ENCODE peak calls at places on chromosomes 3 and 15, in six cellular contexts. D is right cardiac atrium; J is CD4-positive, alpha-beta T cell; V is upper lobe of right lung; U is small intestine; F is esophagus squamous epithelium. I is an unnamed sample.

GRCh38 chr3:41418961-41419691 is 219.8 kb downstream of the CTNNB1 start:
- DNase-seq in D (no peak), J (no peak), V (no peak), U (no peak), F (no peak), I (no peak)

GRCh38 chr15:33310481-33311311 is at the start of gene RYR3:
- DNase-seq in D (peak), J (no peak), V (no peak), U (no peak), F (no peak), I (no peak)

GRCh38 chr15:74121040-74121439 is 9.3 kb upstream of the ISLR2 start:
- DNase-seq in D (no peak), J (no peak), V (no peak), U (no peak), F (no peak), I (no peak)

GRCh38 chr3:125280966-125281365 is 68.4 kb upstream of the SLC12A8 start:
- DNase-seq in D (no peak), J (no peak), V (no peak), U (peak), F (no peak), I (no peak)

GRCh38 chr3:195123196-195123805 is 147.7 kb downstream of the XXYLT1 start:
- DNase-seq in D (no peak), J (no peak), V (no peak), U (no peak), F (no peak), I (no peak)

GRCh38 chr15:42919308-42919707 is 1.3 kb downstream of the TTBK2 start:
- DNase-seq in D (no peak), J (no peak), V (no peak), U (no peak), F (no peak), I (no peak)

GRCh38 chr15:101244039-101244781 is 7.6 kb downstream of the CHSY1 start:
- DNase-seq in D (no peak), J (no peak), V (no peak), U (no peak), F (no peak), I (no peak)

GRCh38 chr15:75989045-75989444 is 23.2 kb downstream of the NRG4 start:
- DNase-seq in D (no peak), J (no peak), V (no peak), U (no peak), F (no peak), I (no peak)

GRCh38 chr3:149572796-149573414 is 84.9 kb downstream of the WWTR1 start:
- DNase-seq in D (no peak), J (no peak), V (no peak), U (no peak), F (no peak), I (no peak)

GRCh38 chr3:191455257-191455952 is 5.6 kb upstream of the PYDC2 start:
- DNase-seq in D (no peak), J (no peak), V (no peak), U (no peak), F (no peak), I (no peak)

GRCh38 chr15:89101302-89102191 is 13.3 kb downstream of the ABHD2 start:
- DNase-seq in D (peak), J (no peak), V (peak), U (no peak), F (no peak), I (peak)

GRCh38 chr3:132033471-132033870 is 1.3 kb downstream of the CPNE4 start:
- DNase-seq in D (no peak), J (no peak), V (no peak), U (no peak), F (no peak), I (no peak)

GRCh38 chr3:128555098-128555825 is 62.3 kb upstream of the GATA2 start:
- DNase-seq in D (peak), J (no peak), V (peak), U (no peak), F (no peak), I (no peak)

GRCh38 chr3:48695113-48695753 is 9.5 kb upstream of the NCKIPSD start:
- DNase-seq in D (peak), J (no peak), V (peak), U (no peak), F (no peak), I (peak)

GRCh38 chr3:122938756-122939425 is 88.7 kb downstream of the SEMA5B start:
- DNase-seq in D (peak), J (no peak), V (no peak), U (peak), F (no peak), I (no peak)

GRCh38 chr3:180417241-180417640 is 184.7 kb upstream of the TTC14 start:
- DNase-seq in D (no peak), J (no peak), V (no peak), U (no peak), F (no peak), I (no peak)

GRCh38 chr3:102078864-102079808 is 229.8 kb downstream of the NFKBIZ start:
- DNase-seq in D (no peak), J (peak), V (peak), U (peak), F (no peak), I (no peak)

GRCh38 chr3:127690823-127691452 is 18.2 kb downstream of the ABTB1 start:
- DNase-seq in D (peak), J (no peak), V (peak), U (peak), F (no peak), I (no peak)

GRCh38 chr15:70342554-70343548 is 245.1 kb upstream of the TLE3 start:
- DNase-seq in D (no peak), J (no peak), V (peak), U (no peak), F (no peak), I (peak)

GRCh38 chr3:78519281-78519680 is 1248.5 kb downstream of the ROBO1 start:
- DNase-seq in D (no peak), J (no peak), V (no peak), U (no peak), F (no peak), I (no peak)

GRCh38 chr3:113255100-113255853 is 43.9 kb downstream of the BOC start:
- DNase-seq in D (no peak), J (no peak), V (no peak), U (no peak), F (no peak), I (no peak)

GRCh38 chr15:92807971-92808571 is 92.1 kb upstream of the CHD2 start:
- DNase-seq in D (no peak), J (no peak), V (no peak), U (peak), F (no peak), I (no peak)

GRCh38 chr3:188051801-188052228 is 102.1 kb upstream of the LPP start:
- DNase-seq in D (peak), J (no peak), V (no peak), U (no peak), F (no peak), I (peak)

GRCh38 chr3:189143321-189143720 is 28.4 kb upstream of the TPRG1 start:
- DNase-seq in D (no peak), J (no peak), V (no peak), U (no peak), F (no peak), I (no peak)

GRCh38 chr15:98729446-98730042 is 81.2 kb downstream of the IGF1R start:
- DNase-seq in D (no peak), J (no peak), V (no peak), U (no peak), F (no peak), I (no peak)

GRCh38 chr3:29141197-29141911 is 139.5 kb upstream of the RBMS3 start:
- DNase-seq in D (no peak), J (no peak), V (no peak), U (no peak), F (no peak), I (no peak)

GRCh38 chr15:94791516-94791915 is 560.2 kb downstream of the MCTP2 start:
- DNase-seq in D (no peak), J (no peak), V (no peak), U (no peak), F (no peak), I (no peak)

GRCh38 chr3:50658416-50658815 is 16.3 kb upstream of the DOCK3 start:
- DNase-seq in D (no peak), J (no peak), V (peak), U (no peak), F (no peak), I (peak)

GRCh38 chr3:167716920-167717319 is 17.8 kb downstream of the PDCD10 start:
- DNase-seq in D (no peak), J (no peak), V (no peak), U (peak), F (no peak), I (no peak)

GRCh38 chr3:15331606-15332404 is 581 bp downstream of the SH3BP5 start:
- DNase-seq in D (peak), J (peak), V (peak), U (peak), F (no peak), I (peak)

GRCh38 chr3:184005981-184006507 is 11.6 kb downstream of the ABCC5 start:
- DNase-seq in D (peak), J (peak), V (peak), U (peak), F (no peak), I (no peak)

GRCh38 chr3:123388050-123388449 is 60.8 kb downstream of the ADCY5 start:
- DNase-seq in D (no peak), J (no peak), V (no peak), U (no peak), F (no peak), I (no peak)

GRCh38 chr15:38758001-38758400 is 193.4 kb upstream of the RASGRP1 start:
- DNase-seq in D (no peak), J (no peak), V (no peak), U (no peak), F (no peak), I (no peak)

GRCh38 chr3:30688776-30689175 is 82.4 kb downstream of the TGFBR2 start:
- DNase-seq in D (no peak), J (no peak), V (no peak), U (no peak), F (no peak), I (no peak)

GRCh38 chr3:30690199-30690598 is 83.8 kb downstream of the TGFBR2 start:
- DNase-seq in D (no peak), J (no peak), V (no peak), U (no peak), F (no peak), I (no peak)

GRCh38 chr3:30687930-30688570 is 81.6 kb downstream of the TGFBR2 start:
- DNase-seq in D (no peak), J (no peak), V (no peak), U (no peak), F (no peak), I (no peak)

GRCh38 chr3:30691249-30691880 is 85.0 kb downstream of the TGFBR2 start:
- DNase-seq in D (no peak), J (no peak), V (no peak), U (no peak), F (no peak), I (no peak)

GRCh38 chr3:30689202-30689641 is 82.8 kb downstream of the TGFBR2 start:
- DNase-seq in D (peak), J (no peak), V (no peak), U (peak), F (no peak), I (no peak)
- H3K27ac ChIP-seq in D (peak), J (peak), V (peak), U (peak), F (peak), I (peak)

GRCh38 chr15:82709421-82710207 is at the start of gene AP3B2:
- DNase-seq in D (peak), J (peak), V (peak), U (peak), F (no peak), I (no peak)
- H3K27ac ChIP-seq in D (no peak), J (no peak), V (no peak), U (no peak), F (peak), I (no peak)

DNA sequence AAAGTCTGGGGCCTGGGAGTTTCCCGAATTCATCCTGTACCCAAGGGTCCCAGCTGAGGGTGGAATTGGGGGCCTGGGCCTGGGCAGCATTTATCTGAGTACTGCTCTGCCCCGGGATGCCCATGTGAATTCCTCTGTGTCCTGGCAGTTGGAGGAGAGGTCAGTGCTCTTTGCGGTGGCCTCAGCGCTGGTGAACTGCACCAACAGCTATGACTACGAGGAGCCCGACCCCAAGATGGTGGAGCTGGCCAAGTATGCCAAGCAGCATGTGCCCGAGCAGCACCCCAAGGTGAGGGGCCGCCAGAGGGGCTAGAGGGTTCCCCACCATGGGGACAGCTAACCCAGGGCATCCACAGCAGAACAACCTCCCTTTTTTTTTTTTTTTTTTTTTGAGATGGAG is 6.2 kb upstream of the RCCD1 start:
- DNase-seq in D (no peak), J (no peak), V (no peak), U (no peak), F (no peak), I (no peak)
- H3K27ac ChIP-seq in D (no peak), J (no peak), V (no peak), U (no peak), F (no peak), I (no peak)

GRCh38 chr15:62506217-62506805 is 341.2 kb upstream of the C2CD4B start:
- DNase-seq in D (no peak), J (no peak), V (no peak), U (no peak), F (no peak), I (no peak)

GRCh38 chr15:62502451-62502850 is 337.4 kb upstream of the C2CD4B start:
- DNase-seq in D (no peak), J (no peak), V (no peak), U (no peak), F (no peak), I (no peak)

GRCh38 chr15:62505761-62506160 is 340.7 kb upstream of the C2CD4B start:
- DNase-seq in D (no peak), J (no peak), V (no peak), U (no peak), F (no peak), I (no peak)

GRCh38 chr15:62500325-62500724 is 335.2 kb upstream of the C2CD4B start:
- DNase-seq in D (no peak), J (no peak), V (no peak), U (no peak), F (no peak), I (no peak)

DNA sequence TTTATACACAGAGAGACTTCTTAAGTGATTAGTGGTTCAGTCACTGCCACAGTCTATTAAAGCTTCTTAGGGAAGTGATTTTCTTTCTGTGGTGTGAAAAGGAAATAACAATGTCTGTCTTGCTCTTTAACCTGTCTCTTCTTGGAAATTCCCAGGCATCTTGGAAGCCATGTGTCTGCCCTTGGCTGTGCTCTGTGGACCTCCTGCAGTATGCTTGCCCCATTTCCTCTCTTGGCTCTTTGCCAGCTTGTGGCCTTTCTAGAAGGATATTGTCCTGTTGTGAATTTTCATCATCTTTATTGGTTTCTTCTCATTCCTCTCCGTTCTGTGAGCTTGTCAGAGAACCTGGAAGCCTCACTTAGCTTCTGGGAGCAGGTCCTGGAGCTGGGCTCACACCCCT is 338.4 kb upstream of the C2CD4B start:
- DNase-seq in D (no peak), J (no peak), V (no peak), U (no peak), F (no peak), I (no peak)
- H3K27ac ChIP-seq in D (no peak), J (no peak), V (no peak), U (no peak), F (no peak), I (no peak)

GRCh38 chr3:186469525-186469924 is 74.7 kb downstream of the CRYGS start:
- DNase-seq in D (no peak), J (no peak), V (no peak), U (no peak), F (no peak), I (no peak)

GRCh38 chr3:186465508-186465907 is 78.7 kb downstream of the CRYGS start:
- DNase-seq in D (no peak), J (no peak), V (no peak), U (no peak), F (no peak), I (no peak)

GRCh38 chr3:186464424-186465093 is 79.6 kb downstream of the CRYGS start:
- DNase-seq in D (no peak), J (no peak), V (no peak), U (no peak), F (no peak), I (no peak)

GRCh38 chr3:186466391-186466974 is 77.7 kb downstream of the CRYGS start:
- DNase-seq in D (no peak), J (no peak), V (no peak), U (no peak), F (no peak), I (no peak)

DNA sequence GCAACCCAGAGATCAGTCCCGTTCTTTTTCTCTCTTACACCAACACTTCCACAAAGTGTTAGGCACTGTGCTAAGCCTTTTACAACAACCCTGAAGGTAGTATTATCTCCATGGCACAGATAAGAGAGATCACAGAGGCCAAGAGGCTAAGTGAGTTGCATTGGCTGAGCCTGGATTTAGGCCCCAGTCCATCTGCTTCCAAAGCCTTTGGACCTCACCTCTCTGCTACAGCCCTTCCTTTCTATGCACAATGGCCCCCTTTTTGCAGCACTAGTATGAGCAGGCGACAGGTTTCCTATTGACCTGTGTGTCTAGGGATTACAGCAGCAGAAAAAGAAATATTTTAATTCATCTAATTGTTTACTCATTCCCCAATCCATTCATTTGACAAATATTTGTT is 76.2 kb downstream of the CRYGS start:
- DNase-seq in D (no peak), J (no peak), V (no peak), U (no peak), F (no peak), I (no peak)
- H3K27ac ChIP-seq in D (no peak), J (no peak), V (no peak), U (no peak), F (no peak), I (no peak)

GRCh38 chr15:59686389-59686788 is 2.7 kb downstream of the BNIP2 start:
- DNase-seq in D (no peak), J (no peak), V (no peak), U (no peak), F (no peak), I (no peak)
- H3K27ac ChIP-seq in D (peak), J (no peak), V (peak), U (no peak), F (peak), I (peak)